ENCODE peak calls at places on chromosomes 7 and 10, in seven cellular contexts. Z is heart left ventricle, D is A549, B is HCT116, C is body of pancreas, E is IMR-90, U is esophagus muscularis mucosa. Y is an unnamed sample.

GRCh38 chr10:72693599-72693915 is 1.6 kb downstream of the MCU start:
- DNase-seq in U (no peak), E (no peak), Z (no peak), B (no peak), C (no peak), D (no peak), Y (no peak)

GRCh38 chr10:78337646-78338391 is 304.2 kb downstream of the RPS24 start:
- DNase-seq in U (peak; percentile 89), D (no peak), Z (no peak), C (peak; percentile 6), B (no peak), E (peak; percentile 40), Y (no peak)

GRCh38 chr7:70797109-70797514 is 334.8 kb upstream of the GALNT17 start:
- DNase-seq in U (peak; percentile 68), B (no peak), C (no peak), E (no peak), Z (no peak), D (no peak), Y (no peak)

GRCh38 chr10:130141460-130141859 is 5.3 kb downstream of the GLRX3 start:
- DNase-seq in B (no peak), C (no peak), U (no peak), D (no peak), E (peak; percentile 36), Z (no peak), Y (no peak)

GRCh38 chr7:3754488-3755365 is 453.7 kb downstream of the SDK1 start:
- DNase-seq in Z (no peak), B (no peak), D (no peak), C (peak; percentile 13), E (peak; percentile 56), U (no peak), Y (no peak)

GRCh38 chr7:33185786-33186185 is 56.4 kb downstream of the BBS9 start:
- DNase-seq in Z (no peak), E (peak; percentile 68), C (no peak), U (no peak), B (peak; percentile 34), D (peak; percentile 62), Y (no peak)

GRCh38 chr10:102629661-102630614 is 14.3 kb upstream of the TRIM8 start:
- DNase-seq in C (no peak), Z (no peak), U (no peak), B (no peak), D (peak; percentile 32), E (peak; percentile 91), Y (peak; percentile 53)

GRCh38 chr7:41003031-41003925 is 699.6 kb downstream of the INHBA start:
- DNase-seq in Z (no peak), E (peak; percentile 40), B (peak; percentile 54), U (peak; percentile 62), C (no peak), D (peak; percentile 49), Y (peak; percentile 49)

GRCh38 chr7:106911959-106912358 is 46.9 kb downstream of the PIK3CG start:
- DNase-seq in U (no peak), B (no peak), D (no peak), E (no peak), C (no peak), Z (no peak), Y (no peak)

GRCh38 chr7:21675255-21675654 is 132.4 kb downstream of the DNAH11 start:
- DNase-seq in Z (no peak), C (no peak), E (no peak), D (no peak), U (no peak), B (no peak), Y (no peak)

GRCh38 chr10:79342295-79342761 is 4.9 kb upstream of the PPIF start:
- DNase-seq in E (no peak), C (peak; percentile 57), D (no peak), U (no peak), B (no peak), Z (no peak), Y (peak; percentile 42)

DNA sequence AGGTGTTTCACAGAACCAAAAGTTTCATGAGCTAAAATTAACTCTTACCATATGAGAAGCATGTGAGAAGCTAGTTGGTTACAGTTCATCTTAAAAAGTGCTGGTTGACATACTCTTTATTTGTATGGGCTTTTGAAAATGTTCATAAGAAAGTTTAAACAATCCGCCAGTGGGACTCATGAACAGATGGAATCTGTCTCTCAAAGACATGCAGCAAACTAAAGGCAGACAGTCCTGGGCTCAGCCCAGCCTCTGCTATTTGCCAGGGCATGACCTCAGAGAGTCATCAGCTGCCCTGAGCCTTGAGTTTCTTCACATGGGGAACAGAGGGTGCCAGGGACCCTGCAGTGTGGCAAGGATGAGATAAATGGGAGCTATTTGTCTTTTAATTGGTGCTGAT is 3.2 kb downstream of the PYROXD2 start:
- DNase-seq in U (no peak), B (no peak), D (no peak), Z (no peak), C (no peak), E (peak; percentile 61), Y (no peak)
- H3K4me1 ChIP-seq in U (peaks cover 41% of the 10 kb centered on the region), B (peaks cover 22% of the 10 kb centered on the region), D (peaks cover 14% of the 10 kb centered on the region), Z (peaks cover 50% of the 10 kb centered on the region), C (peaks cover 30% of the 10 kb centered on the region), E (peaks cover 30% of the 10 kb centered on the region), Y (peaks cover 16% of the 10 kb centered on the region)

DNA sequence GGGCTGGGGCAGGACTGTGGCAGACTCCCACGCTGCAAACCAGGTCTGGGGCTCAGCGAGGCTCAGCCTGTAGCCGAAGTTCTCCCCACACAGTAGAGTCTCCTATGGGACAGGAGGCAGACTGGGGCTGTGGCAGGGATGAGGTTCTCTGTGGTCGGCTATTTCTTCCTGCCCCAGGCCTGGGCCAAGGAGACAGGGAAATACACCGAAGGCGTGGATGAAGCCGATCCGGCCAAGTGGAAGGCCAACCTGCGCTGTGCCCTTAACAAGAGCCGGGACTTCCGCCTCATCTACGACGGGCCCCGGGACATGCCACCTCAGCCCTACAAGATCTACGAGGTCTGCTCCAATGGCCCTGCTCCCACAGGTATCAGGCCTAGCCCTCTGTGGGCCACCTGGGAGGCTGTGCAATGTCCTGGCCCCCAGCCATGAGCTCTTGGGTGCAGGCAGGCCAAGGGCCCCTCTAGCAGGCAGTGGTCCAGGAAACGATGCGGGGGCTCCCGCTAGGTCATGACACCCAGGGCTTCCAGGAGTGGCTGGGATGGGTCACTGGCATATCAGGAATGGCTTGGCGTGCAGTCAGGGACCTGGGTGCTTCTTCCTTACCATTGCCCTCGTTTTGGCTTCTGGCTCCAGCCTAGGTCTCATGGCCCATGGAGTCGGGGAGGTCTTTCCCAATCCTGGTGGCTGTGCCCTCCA is 8.1 kb downstream of the IRF5 start:
- DNase-seq in E (no peak), D (no peak), U (peak; percentile 89), B (no peak), Z (no peak), C (no peak), Y (no peak)
- TF ChIP-seq POLR2A in E (no peak), D (no peak), U (no peak), B (no peak), Z (no peak), C (no peak), Y (no peak)

GRCh38 chr7:28016297-28016696 is 164.3 kb downstream of the JAZF1 start:
- DNase-seq in D (no peak), Z (no peak), C (no peak), E (no peak), B (no peak), U (no peak), Y (no peak)
- H3K4me1 ChIP-seq in D (peaks cover 20% of the 10 kb centered on the region), Z (peaks cover 67% of the 10 kb centered on the region), C (peaks cover 3% of the 10 kb centered on the region), E (peaks cover 14% of the 10 kb centered on the region), B (peaks cover 13% of the 10 kb centered on the region), U (peaks cover 62% of the 10 kb centered on the region), Y (peaks cover 32% of the 10 kb centered on the region)

GRCh38 chr10:116694253-116694926 is 48.0 kb downstream of the HSPA12A start:
- DNase-seq in B (no peak), Z (no peak), U (no peak), C (no peak), D (no peak), E (peak; percentile 11), Y (peak; percentile 90)
- TF ChIP-seq POLR2A in B (no peak), Z (no peak), U (no peak), C (no peak), D (no peak), E (no peak), Y (no peak)

GRCh38 chr7:25850730-25851129 is 301.3 kb upstream of the NFE2L3 start:
- DNase-seq in Z (no peak), E (no peak), B (no peak), U (no peak), D (no peak), C (no peak), Y (no peak)

GRCh38 chr7:25849361-25850184 is 302.4 kb upstream of the NFE2L3 start:
- DNase-seq in E (peak; percentile 91), Z (peak; percentile 61), U (no peak), C (no peak), D (peak; percentile 62), B (no peak), Y (no peak)

GRCh38 chr7:25852249-25852994 is 299.6 kb upstream of the NFE2L3 start:
- DNase-seq in U (no peak), C (no peak), D (no peak), E (no peak), Z (no peak), B (no peak), Y (no peak)

GRCh38 chr7:25852995-25853713 is 298.8 kb upstream of the NFE2L3 start:
- DNase-seq in E (no peak), B (no peak), C (no peak), Z (no peak), D (no peak), U (no peak), Y (no peak)

GRCh38 chr7:25851332-25852248 is 300.4 kb upstream of the NFE2L3 start:
- DNase-seq in U (no peak), B (no peak), E (peak; percentile 76), D (peak; percentile 75), Z (peak; percentile 81), C (peak; percentile 80), Y (peak; percentile 81)
- H3K4me1 ChIP-seq in U (peaks cover 89% of the 10 kb centered on the region), B (peaks cover 18% of the 10 kb centered on the region), E (peaks cover 20% of the 10 kb centered on the region), D (peaks cover 51% of the 10 kb centered on the region), Z (peaks cover 38% of the 10 kb centered on the region), C (peaks cover 43% of the 10 kb centered on the region), Y (peaks cover 33% of the 10 kb centered on the region)

GRCh38 chr7:30478349-30479228 is at the start of gene NOD1:
- DNase-seq in C (peak; percentile 72), E (peak; percentile 63), U (no peak), B (peak; percentile 44), D (peak; percentile 78), Z (peak; percentile 87), Y (peak; percentile 76)
- TF ChIP-seq POLR2A in C (peak; percentile 67), E (peak; percentile 77), U (peak; percentile 79), B (no peak), D (peak; percentile 74), Z (no peak), Y (peak; percentile 77)

GRCh38 chr10:80411681-80412230 is 3.4 kb downstream of the PRXL2A start:
- DNase-seq in D (no peak), Z (no peak), U (no peak), E (no peak), B (no peak), C (no peak), Y (no peak)
- H3K4me1 ChIP-seq in D (peaks cover 31% of the 10 kb centered on the region), Z (peaks cover 89% of the 10 kb centered on the region), U (peaks cover 85% of the 10 kb centered on the region), E (peaks cover 3% of the 10 kb centered on the region), B (peaks cover 11% of the 10 kb centered on the region), C (peaks cover 57% of the 10 kb centered on the region), Y (peaks cover 58% of the 10 kb centered on the region)